ENCODE peak calls at places on chromosomes 7 and 10, in ten cellular contexts. A is PC-9, S is fibroblast of lung, B is MM.1S, U is GM23248, W is HCT116, K is mammary epithelial cell, C is GM23338, N is neural progenitor cell, Z is endothelial cell of umbilical vein. O is an unnamed sample.

GRCh38 chr7:12130664-12131063 is 80.4 kb upstream of the TMEM106B start:
- DNase-seq in A (no peak), W (no peak), B (no peak), C (no peak), S (peak), U (no peak), Z (no peak), K (peak), N (no peak), O (no peak)

GRCh38 chr7:16708980-16709379 is 44.6 kb upstream of the TSPAN13 start:
- DNase-seq in C (peak), U (peak), A (peak), K (peak), Z (peak), B (no peak), S (peak), N (no peak), W (no peak), O (no peak)

GRCh38 chr10:72335394-72336258 is 19.1 kb downstream of the DNAJB12 start:
- DNase-seq in N (no peak), A (peak), S (peak), W (no peak), C (no peak), B (peak), K (peak), Z (peak), U (no peak), O (no peak)

GRCh38 chr7:44665531-44666213 is 59.2 kb downstream of the OGDH start:
- DNase-seq in C (no peak), B (no peak), S (peak), K (peak), A (no peak), U (peak), W (no peak), Z (no peak), N (no peak), O (no peak)

GRCh38 chr7:101108330-101108857 is 18.5 kb upstream of the SERPINE1 start:
- DNase-seq in K (peak), Z (peak), W (no peak), N (peak), U (no peak), A (peak), C (no peak), S (peak), B (no peak), O (no peak)

GRCh38 chr10:21315321-21316220 is 209.9 kb downstream of the SKIDA1 start:
- DNase-seq in A (peak), C (peak), N (peak), W (no peak), K (peak), Z (peak), S (peak), U (peak), B (no peak), O (no peak)

GRCh38 chr7:151968357-151968756 is 12.1 kb downstream of the GALNTL5 start:
- DNase-seq in N (no peak), W (no peak), K (no peak), S (no peak), B (no peak), C (no peak), U (peak), A (no peak), Z (no peak), O (no peak)

GRCh38 chr10:92880233-92880861 is 32.0 kb downstream of the EXOC6 start:
- DNase-seq in K (peak), Z (peak), W (peak), B (peak), C (peak), U (peak), N (peak), S (peak), A (peak), O (no peak)

GRCh38 chr7:38940774-38941173 is 31.8 kb upstream of the VPS41 start:
- DNase-seq in W (no peak), S (no peak), B (no peak), Z (no peak), K (no peak), U (no peak), N (no peak), C (no peak), A (no peak), O (no peak)

GRCh38 chr10:22712959-22713852 is 1.2 kb downstream of the PIP4K2A start:
- DNase-seq in B (peak), W (no peak), N (peak), Z (peak), S (no peak), C (peak), K (peak), A (peak), U (peak), O (no peak)

GRCh38 chr10:130809761-130810515 is 501.6 kb downstream of the TCERG1L start:
- DNase-seq in K (no peak), C (no peak), B (no peak), W (no peak), S (no peak), U (no peak), Z (no peak), N (no peak), A (no peak), O (no peak)

GRCh38 chr10:128863411-128863810 is 603.6 kb upstream of the MGMT start:
- DNase-seq in W (no peak), S (no peak), A (no peak), C (no peak), Z (no peak), N (no peak), K (no peak), B (no peak), U (no peak), O (no peak)

GRCh38 chr10:73874267-73875138 is at the start of gene CAMK2G:
- DNase-seq in W (no peak), B (peak), N (peak), C (peak), Z (peak), U (peak), S (peak), A (peak), K (peak), O (peak)

GRCh38 chr7:42426163-42426562 is 189.2 kb upstream of the GLI3 start:
- DNase-seq in W (no peak), C (no peak), S (peak), A (no peak), N (no peak), K (peak), B (no peak), Z (no peak), U (peak), O (no peak)

GRCh38 chr10:72889391-72889831 is 4.1 kb upstream of the OIT3 start:
- DNase-seq in W (no peak), S (peak), U (peak), A (no peak), C (no peak), B (no peak), K (peak), N (no peak), Z (peak), O (no peak)

GRCh38 chr7:116952640-116953371 is 495 bp upstream of the ST7 start:
- DNase-seq in Z (peak), A (peak), K (peak), C (peak), N (peak), W (peak), B (peak), S (peak), U (peak), O (no peak)

GRCh38 chr7:152574892-152575511 is 100.9 kb downstream of the XRCC2 start:
- DNase-seq in A (peak), U (no peak), B (no peak), S (no peak), C (no peak), K (peak), N (no peak), Z (no peak), W (no peak), O (no peak)

GRCh38 chr10:71207578-71207977 is 4.8 kb upstream of the UNC5B start:
- DNase-seq in W (no peak), B (no peak), A (no peak), U (no peak), N (no peak), S (no peak), C (no peak), Z (no peak), K (no peak), O (no peak)

GRCh38 chr10:71211759-71212248 is 566 bp upstream of the UNC5B start:
- DNase-seq in W (no peak), K (no peak), U (no peak), N (no peak), S (no peak), C (no peak), Z (no peak), B (no peak), A (no peak), O (no peak)

GRCh38 chr10:71210031-71210871 is 2.1 kb upstream of the UNC5B start:
- DNase-seq in W (no peak), N (no peak), S (no peak), Z (no peak), C (no peak), A (no peak), K (no peak), B (no peak), U (no peak), O (no peak)

GRCh38 chr10:71211053-71211452 is 1.3 kb upstream of the UNC5B start:
- DNase-seq in N (no peak), K (no peak), C (no peak), Z (no peak), U (no peak), A (no peak), S (no peak), B (no peak), W (no peak), O (no peak)

GRCh38 chr10:71209324-71210030 is 2.9 kb upstream of the UNC5B start:
- DNase-seq in C (no peak), B (no peak), U (no peak), K (no peak), N (no peak), S (no peak), W (no peak), Z (no peak), A (no peak), O (no peak)
- TF ChIP-seq EZH2 in C (no peak), B (no peak), U (no peak), K (no peak), N (peak), S (no peak), W (no peak), Z (peak), A (no peak), O (no peak)

DNA sequence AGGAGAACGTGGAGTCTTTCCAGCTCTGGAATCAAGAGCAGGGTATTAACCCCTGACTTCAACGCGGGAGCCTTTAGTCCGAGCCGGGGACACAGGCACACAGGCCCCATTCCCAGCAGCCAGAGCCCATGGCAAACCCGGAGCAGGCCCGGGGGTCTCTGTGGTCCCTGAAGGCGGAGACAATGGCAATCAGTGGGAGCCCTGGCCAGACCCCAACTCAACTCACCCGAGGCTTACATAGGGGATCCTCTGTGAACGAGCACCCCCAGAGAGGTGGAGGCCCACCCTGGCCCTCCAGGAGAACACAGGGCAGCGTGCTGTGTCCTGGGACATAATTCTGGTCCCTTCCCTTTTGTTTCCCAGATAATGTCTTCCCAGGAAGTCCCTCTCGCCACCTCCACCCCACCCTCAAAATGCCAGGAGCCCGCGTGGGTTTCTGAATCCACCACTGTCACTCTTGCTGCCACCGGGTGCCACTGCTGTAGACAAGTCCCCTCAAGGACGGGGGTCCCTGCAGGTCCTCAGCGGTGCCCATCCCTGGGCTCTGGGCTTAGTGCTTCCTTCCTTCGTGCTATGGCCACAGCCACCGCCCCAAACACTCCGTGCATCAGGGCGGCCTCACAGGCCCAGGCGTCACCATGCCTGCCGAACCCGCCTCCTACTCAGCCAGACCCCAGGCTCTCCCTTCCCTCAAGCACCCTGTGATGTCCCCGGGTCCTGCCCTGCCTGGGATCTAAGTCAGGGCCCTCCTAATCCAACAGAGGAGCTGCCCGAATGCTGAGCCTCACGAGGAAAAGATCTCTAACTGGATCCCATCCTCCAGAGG is 28.6 kb upstream of the PPP2R2D start:
- DNase-seq in N (no peak), A (no peak), W (no peak), K (no peak), U (no peak), B (no peak), S (no peak), Z (no peak), C (no peak), O (no peak)
- TF ChIP-seq EZH2 in N (no peak), A (no peak), W (no peak), K (no peak), U (no peak), B (no peak), S (no peak), Z (no peak), C (no peak), O (no peak)

DNA sequence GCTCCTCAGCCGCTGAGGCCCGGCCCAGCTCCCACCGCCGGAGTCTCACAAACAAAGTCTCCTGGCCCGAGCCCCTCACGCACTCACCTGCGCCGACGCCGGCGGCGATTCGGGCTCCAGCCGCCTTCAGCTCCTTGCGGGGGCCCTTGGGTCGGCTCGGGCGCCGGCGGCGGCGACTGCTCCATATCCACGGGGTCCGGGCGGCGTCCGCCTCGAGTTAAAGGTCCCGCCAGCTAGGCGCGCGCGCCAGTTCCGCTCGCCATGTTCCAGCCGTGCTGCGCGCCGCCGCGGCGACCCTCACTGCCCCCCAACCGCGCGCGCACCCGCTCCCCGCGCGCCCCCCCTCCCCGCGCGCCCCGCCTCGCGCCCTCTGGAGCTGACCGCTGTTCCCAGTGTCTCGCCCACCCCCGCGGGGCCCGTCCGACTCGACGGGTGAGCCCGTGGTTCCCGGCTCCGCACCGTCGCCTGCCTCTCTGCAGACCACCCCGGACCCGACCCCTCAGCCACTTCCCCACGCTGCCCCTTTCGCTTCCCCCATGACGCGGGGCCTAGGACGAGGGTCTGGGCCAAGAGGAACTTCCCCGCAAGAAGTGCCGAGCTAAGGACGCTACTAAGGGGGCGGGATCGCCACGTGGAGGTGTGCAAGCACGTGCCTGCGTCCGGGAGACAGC is 396.1 kb downstream of the ZNF33B start:
- DNase-seq in S (peak), Z (no peak), B (no peak), N (no peak), K (no peak), U (no peak), A (no peak), W (no peak), C (no peak), O (no peak)
- TF ChIP-seq EZH2 in S (no peak), Z (no peak), B (no peak), N (no peak), K (no peak), U (no peak), A (no peak), W (no peak), C (no peak), O (no peak)

GRCh38 chr10:32005050-32005449 is 51.2 kb downstream of the KIF5B start:
- DNase-seq in Z (peak), U (peak), B (peak), C (peak), A (peak), N (peak), W (peak), S (peak), K (peak), O (no peak)
- TF ChIP-seq EZH2 in Z (no peak), U (no peak), B (no peak), C (no peak), A (no peak), N (no peak), W (no peak), S (no peak), K (no peak), O (no peak)